ENCODE peak calls at places on chromosome 16, in four cellular contexts. Q, D, I and A are unnamed samples.

GRCh38 chr16:50167603-50168002 is 14.5 kb downstream of the TENT4B start:
- DNase-seq in Q (no peak), D (no peak), I (no peak), A (no peak)

GRCh38 chr16:11232852-11233726 is 22.9 kb downstream of the SOCS1 start:
- DNase-seq in Q (peak), D (peak), I (peak), A (no peak)

GRCh38 chr16:11292076-11292748 is 11.1 kb upstream of the PRM1 start:
- DNase-seq in Q (no peak), D (no peak), I (no peak), A (no peak)

GRCh38 chr16:77679336-77679735 is 43.0 kb upstream of the NUDT7 start:
- DNase-seq in Q (no peak), D (no peak), I (no peak), A (no peak)

GRCh38 chr16:83706394-83706793 is 101.4 kb upstream of the HSBP1 start:
- DNase-seq in Q (no peak), D (no peak), I (no peak), A (no peak)

GRCh38 chr16:88569985-88570690 is at the start of gene ZC3H18:
- DNase-seq in Q (peak), D (peak), I (peak), A (peak)

GRCh38 chr16:90009172-90009899 is 9.9 kb downstream of the DBNDD1 start:
- DNase-seq in Q (no peak), D (no peak), I (no peak), A (no peak)

GRCh38 chr16:10817963-10818941 is at the start of gene TVP23A:
- DNase-seq in Q (peak), D (no peak), I (peak), A (no peak)

GRCh38 chr16:11484691-11485258 is 101.9 kb downstream of the LITAF start:
- DNase-seq in Q (no peak), D (no peak), I (no peak), A (no peak)

GRCh38 chr16:52090080-52090479 is 456.9 kb downstream of the TOX3 start:
- DNase-seq in Q (no peak), D (no peak), I (no peak), A (no peak)

GRCh38 chr16:1677339-1677738 is 740 bp upstream of the JPT2 start:
- DNase-seq in Q (no peak), D (no peak), I (no peak), A (no peak)
- H3K27ac ChIP-seq in Q (no peak), D (no peak), I (no peak), A (peak)

GRCh38 chr16:57757326-57757786 is 21.8 kb downstream of the KATNB1 start:
- DNase-seq in Q (peak), D (peak), I (peak), A (peak)
- H3K27ac ChIP-seq in Q (no peak), D (peak), I (peak), A (peak)

DNA sequence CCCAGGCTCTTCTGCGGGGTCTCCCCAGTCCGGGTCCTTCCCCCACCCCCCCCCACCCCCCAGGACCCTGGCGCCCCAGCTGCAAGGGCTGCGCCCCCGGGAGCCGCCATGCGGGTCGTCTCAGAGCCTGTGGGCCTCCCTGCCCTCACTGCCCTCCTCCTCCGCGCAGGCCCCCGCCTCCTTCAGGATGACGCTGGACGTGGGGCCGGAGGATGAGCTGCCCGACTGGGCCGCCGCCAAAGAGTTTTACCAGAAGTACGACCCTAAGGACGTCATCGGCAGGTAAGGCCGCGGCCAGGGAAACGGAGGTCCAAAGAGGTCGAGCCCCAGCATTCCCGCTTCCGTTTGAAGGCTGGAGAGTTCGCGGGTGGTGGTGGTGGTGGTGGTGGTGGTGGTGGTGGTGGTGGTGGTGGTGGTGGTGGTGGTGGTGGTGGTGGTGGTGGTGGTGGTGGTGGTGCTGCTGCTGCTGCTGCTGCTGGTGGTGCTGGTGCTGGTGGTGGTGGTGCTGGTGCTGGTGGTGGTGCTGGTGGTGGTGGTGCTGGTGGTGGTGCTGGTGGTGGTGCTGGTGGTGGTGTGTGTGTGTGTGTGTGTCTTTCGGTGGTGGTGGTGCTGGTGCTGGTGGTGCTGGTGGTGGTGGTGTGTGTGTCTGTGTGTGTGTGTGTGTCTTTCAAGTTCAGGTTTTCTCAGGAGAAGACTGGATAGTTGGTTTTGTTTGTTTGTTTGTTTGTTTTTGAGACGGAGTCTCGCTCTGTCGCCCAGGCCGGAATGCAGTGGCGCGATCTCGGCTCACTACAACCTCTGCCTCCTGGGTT is 615 bp downstream of the PHKG2 start:
- DNase-seq in Q (peak), D (no peak), I (peak), A (no peak)
- H3K27ac ChIP-seq in Q (no peak), D (peak), I (peak), A (peak)

GRCh38 chr16:84822990-84823389 is 3.2 kb downstream of the CRISPLD2 start:
- DNase-seq in Q (no peak), D (no peak), I (no peak), A (no peak)

GRCh38 chr16:84823484-84823883 is 3.7 kb downstream of the CRISPLD2 start:
- DNase-seq in Q (no peak), D (no peak), I (no peak), A (no peak)

GRCh38 chr16:84820771-84821170 is 986 bp downstream of the CRISPLD2 start:
- DNase-seq in Q (no peak), D (no peak), I (no peak), A (no peak)

GRCh38 chr16:84821179-84821578 is 1.4 kb downstream of the CRISPLD2 start:
- DNase-seq in Q (no peak), D (no peak), I (no peak), A (no peak)

DNA sequence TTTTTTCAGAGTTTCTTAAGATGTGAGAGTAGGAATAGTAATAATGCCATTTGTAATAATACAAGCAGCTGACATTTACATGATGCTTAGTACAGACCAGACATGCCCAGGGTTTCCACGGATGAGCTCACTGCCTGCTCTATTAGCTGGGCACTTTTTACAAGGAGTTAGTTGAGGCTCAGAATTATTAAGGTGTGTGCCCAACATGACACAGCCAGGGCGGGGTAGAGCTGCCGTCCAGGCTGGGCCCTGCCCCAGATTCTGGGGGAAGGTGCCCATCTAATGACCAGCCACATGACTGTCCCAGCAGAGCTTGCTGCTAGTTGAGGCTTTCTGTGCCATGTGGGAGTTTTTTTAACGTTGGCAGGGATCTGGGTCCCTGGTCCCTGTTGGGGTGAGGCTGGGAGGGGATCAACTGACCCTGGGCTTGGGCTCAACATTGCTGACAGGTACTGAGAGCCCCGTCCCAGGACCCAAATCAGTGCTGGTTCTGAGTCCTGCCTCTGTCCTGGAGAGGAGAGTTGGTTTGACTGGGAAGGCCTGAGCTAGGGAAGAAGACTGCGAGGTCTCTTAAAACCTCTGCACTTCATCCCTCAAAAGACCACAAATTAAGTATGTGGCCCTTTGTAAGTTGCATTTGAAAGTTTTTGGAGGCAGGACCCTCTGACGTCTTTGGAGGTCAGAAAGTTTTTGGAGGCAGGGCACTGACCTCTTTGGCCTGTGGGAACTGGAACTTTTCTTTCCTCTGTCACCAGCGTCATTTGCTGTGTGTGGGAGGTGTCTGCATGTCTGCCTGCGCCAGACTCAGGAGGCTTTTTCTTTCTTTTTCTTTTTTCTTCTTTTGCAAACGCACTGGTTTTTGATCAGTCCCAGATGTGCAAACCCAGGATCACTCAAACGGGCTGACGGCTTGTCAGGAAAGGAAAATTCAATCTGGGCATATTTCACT is 2.2 kb downstream of the CRISPLD2 start:
- DNase-seq in Q (no peak), D (no peak), I (no peak), A (no peak)
- H3K27ac ChIP-seq in Q (no peak), D (peak), I (peak), A (peak)

GRCh38 chr16:66517586-66518263 is 32.2 kb downstream of the TK2 start:
- DNase-seq in Q (no peak), D (no peak), I (no peak), A (no peak)
- H3K27ac ChIP-seq in Q (no peak), D (peak), I (peak), A (peak)

DNA sequence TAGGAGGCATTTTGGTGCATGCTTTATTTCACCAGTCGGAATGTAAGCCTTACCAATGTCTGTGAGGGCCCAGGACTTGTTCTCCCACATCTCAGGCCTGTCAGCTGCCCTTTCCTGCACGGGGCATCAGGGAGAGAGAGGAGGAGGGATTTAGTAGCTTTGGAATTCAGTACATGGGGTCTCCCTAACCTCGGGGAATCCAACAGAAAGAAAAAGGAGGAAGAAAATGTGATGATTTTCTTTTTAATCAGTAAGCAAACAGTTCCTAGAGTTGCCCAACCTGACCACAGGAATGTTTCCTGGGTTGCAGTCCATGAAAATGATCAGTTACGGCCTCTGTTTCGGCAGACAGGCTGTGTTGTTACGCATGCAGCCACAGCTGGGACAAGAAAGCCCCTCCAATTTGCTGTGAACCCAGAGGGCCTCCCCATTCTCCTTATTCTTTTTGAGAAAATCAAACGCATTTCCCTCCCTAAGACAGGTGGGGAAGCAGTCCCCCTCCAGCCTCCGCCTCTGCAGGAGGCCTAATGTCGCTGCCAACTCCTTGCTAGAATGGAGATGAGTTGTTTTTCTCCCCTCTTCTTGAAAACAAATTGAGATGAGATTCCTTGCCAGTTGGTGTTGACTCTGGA is 53.1 kb upstream of the TANGO6 start:
- DNase-seq in Q (peak), D (peak), I (no peak), A (no peak)
- H3K27ac ChIP-seq in Q (peak), D (peak), I (no peak), A (peak)

GRCh38 chr16:4087099-4087885 is 28.9 kb downstream of the ADCY9 start:
- DNase-seq in Q (no peak), D (no peak), I (no peak), A (no peak)
- H3K27ac ChIP-seq in Q (no peak), D (no peak), I (no peak), A (no peak)

DNA sequence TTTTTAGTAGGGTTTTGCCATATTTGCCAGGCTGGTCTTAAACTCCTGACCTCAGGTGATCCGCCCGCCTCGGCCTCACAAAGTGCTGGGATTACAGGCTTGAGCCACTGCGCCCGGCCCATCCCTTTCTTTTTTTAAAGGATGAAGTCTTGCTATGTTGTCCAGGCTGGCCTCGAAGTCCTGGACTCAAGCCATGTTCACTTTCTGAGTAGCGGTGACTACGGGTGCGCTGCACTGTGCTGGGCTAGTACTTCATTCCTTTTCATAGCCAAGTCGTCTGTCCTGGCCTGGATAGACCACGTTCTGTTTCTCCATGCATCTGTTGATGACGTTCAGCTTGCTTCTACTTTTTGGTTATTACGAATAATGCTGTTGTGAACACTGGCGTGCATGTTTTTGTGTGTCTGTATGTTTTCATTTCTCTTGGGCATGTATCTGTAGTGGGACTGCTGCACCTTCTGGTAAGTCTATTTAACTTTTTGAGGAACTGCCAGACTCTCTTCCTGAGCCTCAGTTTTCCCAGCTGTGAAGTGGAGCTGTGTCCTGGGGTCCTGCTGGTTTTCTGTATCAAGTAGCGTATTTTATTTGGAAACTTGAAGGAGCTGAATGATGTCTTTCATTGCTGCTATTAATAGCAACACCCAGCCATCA is 40.0 kb upstream of the GSE1 start:
- DNase-seq in Q (no peak), D (no peak), I (no peak), A (no peak)
- H3K27ac ChIP-seq in Q (no peak), D (peak), I (peak), A (peak)

GRCh38 chr16:31330553-31330890 is 24.5 kb upstream of the ITGAX start:
- DNase-seq in Q (no peak), D (no peak), I (no peak), A (no peak)

GRCh38 chr16:31329671-31330552 is 25.1 kb upstream of the ITGAX start:
- DNase-seq in Q (peak), D (no peak), I (no peak), A (no peak)

GRCh38 chr16:31331807-31332301 is 23.1 kb upstream of the ITGAX start:
- DNase-seq in Q (no peak), D (no peak), I (no peak), A (no peak)

GRCh38 chr16:31332544-31332943 is 22.4 kb upstream of the ITGAX start:
- DNase-seq in Q (no peak), D (no peak), I (no peak), A (no peak)

DNA sequence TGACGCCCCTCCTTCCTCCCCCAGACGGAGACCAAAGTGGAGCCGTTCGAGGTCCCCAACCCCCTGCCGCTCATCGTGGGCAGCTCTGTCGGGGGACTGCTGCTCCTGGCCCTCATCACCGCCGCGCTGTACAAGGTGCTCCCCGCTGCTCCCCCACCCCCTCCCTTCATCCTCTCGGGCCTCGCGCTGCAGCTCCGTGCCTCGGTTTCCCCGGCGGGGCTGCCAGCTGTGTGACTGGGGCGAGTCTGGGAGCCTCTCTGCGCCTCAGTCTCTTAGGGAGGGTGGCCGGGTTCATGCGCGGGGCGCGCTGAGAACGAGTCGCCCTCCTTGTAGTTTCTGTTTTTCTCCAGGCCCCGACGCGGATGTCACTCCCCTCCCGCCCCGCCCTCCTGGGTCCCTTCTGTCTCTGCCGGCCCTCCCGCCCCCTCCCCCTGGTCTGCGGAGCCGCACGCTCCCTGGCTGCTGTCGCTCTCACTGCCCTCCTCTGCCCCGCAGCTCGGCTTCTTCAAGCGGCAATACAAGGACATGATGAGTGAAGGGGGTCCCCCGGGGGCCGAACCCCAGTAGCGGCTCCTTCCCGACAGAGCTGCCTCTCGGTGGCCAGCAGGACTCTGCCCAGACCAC is 23.7 kb upstream of the ITGAX start:
- DNase-seq in Q (no peak), D (no peak), I (no peak), A (no peak)
- H3K27ac ChIP-seq in Q (no peak), D (no peak), I (no peak), A (no peak)